ENCODE peak calls at places on chromosomes 3 and 15, in nine cellular contexts. One of them, this sample, is unnamed.

GRCh38 chr3:126866175-126866759 is 116.6 kb upstream of the PLXNA1 start:
- DNase-seq in left cardiac atrium: no peak
- DNase-seq in endothelial cell: no peak
- DNase-seq in endothelial cell of umbilical vein: no peak
- DNase-seq in midbrain: no peak
- DNase-seq in stimulated activated CD4-positive, alpha-beta T cell treated with anti-CD3 and anti-CD28 coated beads, TNF-alpha, amount 100 ng/mL, for 24 hours: no peak
- DNase-seq in GM04504: no peak
- DNase-seq in WTC11: no peak
- DNase-seq in lung: no peak
- DNase-seq in this sample: no peak

GRCh38 chr15:72117448-72117697 is 577 bp downstream of the MYO9A start:
- DNase-seq in WTC11: peak
- DNase-seq in GM04504: peak
- DNase-seq in lung: peak
- DNase-seq in stimulated activated CD4-positive, alpha-beta T cell treated with anti-CD3 and anti-CD28 coated beads, TNF-alpha, amount 100 ng/mL, for 24 hours: peak
- DNase-seq in left cardiac atrium: peak
- DNase-seq in midbrain: peak
- DNase-seq in endothelial cell: peak
- DNase-seq in endothelial cell of umbilical vein: no peak
- DNase-seq in this sample: peak

GRCh38 chr3:14532691-14533456 is 7.3 kb downstream of the GRIP2 start:
- DNase-seq in WTC11: peak
- DNase-seq in left cardiac atrium: peak
- DNase-seq in midbrain: no peak
- DNase-seq in lung: no peak
- DNase-seq in stimulated activated CD4-positive, alpha-beta T cell treated with anti-CD3 and anti-CD28 coated beads, TNF-alpha, amount 100 ng/mL, for 24 hours: no peak
- DNase-seq in endothelial cell of umbilical vein: no peak
- DNase-seq in GM04504: no peak
- DNase-seq in endothelial cell: peak
- DNase-seq in this sample: no peak

GRCh38 chr3:22907796-22908195 is 295.3 kb upstream of the UBE2E2 start:
- DNase-seq in WTC11: no peak
- DNase-seq in left cardiac atrium: no peak
- DNase-seq in lung: no peak
- DNase-seq in GM04504: no peak
- DNase-seq in endothelial cell of umbilical vein: no peak
- DNase-seq in endothelial cell: no peak
- DNase-seq in midbrain: no peak
- DNase-seq in stimulated activated CD4-positive, alpha-beta T cell treated with anti-CD3 and anti-CD28 coated beads, TNF-alpha, amount 100 ng/mL, for 24 hours: no peak
- DNase-seq in this sample: no peak

GRCh38 chr3:98903705-98904481 is 2.4 kb upstream of the DCBLD2 start:
- DNase-seq in lung: no peak
- DNase-seq in WTC11: no peak
- DNase-seq in GM04504: no peak
- DNase-seq in endothelial cell of umbilical vein: no peak
- DNase-seq in midbrain: no peak
- DNase-seq in left cardiac atrium: no peak
- DNase-seq in endothelial cell: no peak
- DNase-seq in stimulated activated CD4-positive, alpha-beta T cell treated with anti-CD3 and anti-CD28 coated beads, TNF-alpha, amount 100 ng/mL, for 24 hours: no peak
- DNase-seq in this sample: no peak

GRCh38 chr3:4351164-4351855 is 48.1 kb downstream of the SETMAR start:
- DNase-seq in midbrain: no peak
- DNase-seq in lung: no peak
- DNase-seq in WTC11: no peak
- DNase-seq in endothelial cell: no peak
- DNase-seq in left cardiac atrium: no peak
- DNase-seq in stimulated activated CD4-positive, alpha-beta T cell treated with anti-CD3 and anti-CD28 coated beads, TNF-alpha, amount 100 ng/mL, for 24 hours: peak
- DNase-seq in endothelial cell of umbilical vein: peak
- DNase-seq in GM04504: no peak
- DNase-seq in this sample: no peak

GRCh38 chr3:123564056-123564455 is 20.8 kb downstream of the HACD2 start:
- DNase-seq in stimulated activated CD4-positive, alpha-beta T cell treated with anti-CD3 and anti-CD28 coated beads, TNF-alpha, amount 100 ng/mL, for 24 hours: no peak
- DNase-seq in midbrain: no peak
- DNase-seq in endothelial cell of umbilical vein: no peak
- DNase-seq in lung: no peak
- DNase-seq in GM04504: no peak
- DNase-seq in endothelial cell: no peak
- DNase-seq in WTC11: no peak
- DNase-seq in left cardiac atrium: no peak
- DNase-seq in this sample: no peak

GRCh38 chr3:121819236-121819635 is 15.6 kb downstream of the IQCB1 start:
- DNase-seq in WTC11: no peak
- DNase-seq in GM04504: no peak
- DNase-seq in left cardiac atrium: no peak
- DNase-seq in midbrain: no peak
- DNase-seq in endothelial cell: no peak
- DNase-seq in endothelial cell of umbilical vein: no peak
- DNase-seq in lung: no peak
- DNase-seq in stimulated activated CD4-positive, alpha-beta T cell treated with anti-CD3 and anti-CD28 coated beads, TNF-alpha, amount 100 ng/mL, for 24 hours: no peak
- DNase-seq in this sample: no peak

GRCh38 chr3:102299125-102299877 is 135.5 kb upstream of the ZPLD1 start:
- DNase-seq in GM04504: no peak
- DNase-seq in stimulated activated CD4-positive, alpha-beta T cell treated with anti-CD3 and anti-CD28 coated beads, TNF-alpha, amount 100 ng/mL, for 24 hours: peak
- DNase-seq in midbrain: no peak
- DNase-seq in left cardiac atrium: no peak
- DNase-seq in lung: no peak
- DNase-seq in WTC11: no peak
- DNase-seq in endothelial cell: no peak
- DNase-seq in endothelial cell of umbilical vein: no peak
- DNase-seq in this sample: no peak

GRCh38 chr3:101870138-101870537 is 20.8 kb downstream of the NFKBIZ start:
- DNase-seq in stimulated activated CD4-positive, alpha-beta T cell treated with anti-CD3 and anti-CD28 coated beads, TNF-alpha, amount 100 ng/mL, for 24 hours: no peak
- DNase-seq in WTC11: no peak
- DNase-seq in lung: no peak
- DNase-seq in endothelial cell: no peak
- DNase-seq in left cardiac atrium: no peak
- DNase-seq in GM04504: no peak
- DNase-seq in endothelial cell of umbilical vein: no peak
- DNase-seq in midbrain: no peak
- DNase-seq in this sample: no peak

GRCh38 chr3:37993811-37994638 is 3.4 kb downstream of the VILL start:
- DNase-seq in lung: peak
- DNase-seq in endothelial cell: peak
- DNase-seq in midbrain: peak
- DNase-seq in endothelial cell of umbilical vein: peak
- DNase-seq in left cardiac atrium: peak
- DNase-seq in WTC11: peak
- DNase-seq in GM04504: peak
- DNase-seq in stimulated activated CD4-positive, alpha-beta T cell treated with anti-CD3 and anti-CD28 coated beads, TNF-alpha, amount 100 ng/mL, for 24 hours: peak
- DNase-seq in this sample: peak

GRCh38 chr15:95176794-95177577 is 945.6 kb downstream of the MCTP2 start:
- DNase-seq in midbrain: no peak
- DNase-seq in WTC11: no peak
- DNase-seq in stimulated activated CD4-positive, alpha-beta T cell treated with anti-CD3 and anti-CD28 coated beads, TNF-alpha, amount 100 ng/mL, for 24 hours: no peak
- DNase-seq in endothelial cell: no peak
- DNase-seq in GM04504: no peak
- DNase-seq in left cardiac atrium: no peak
- DNase-seq in endothelial cell of umbilical vein: peak
- DNase-seq in lung: no peak
- DNase-seq in this sample: no peak

GRCh38 chr3:4834403-4834866 is 144.8 kb upstream of the BHLHE40 start:
- DNase-seq in WTC11: no peak
- DNase-seq in endothelial cell: no peak
- DNase-seq in left cardiac atrium: no peak
- DNase-seq in endothelial cell of umbilical vein: no peak
- DNase-seq in midbrain: no peak
- DNase-seq in lung: no peak
- DNase-seq in stimulated activated CD4-positive, alpha-beta T cell treated with anti-CD3 and anti-CD28 coated beads, TNF-alpha, amount 100 ng/mL, for 24 hours: peak
- DNase-seq in GM04504: no peak
- DNase-seq in this sample: peak

GRCh38 chr15:46894644-46895043 is 822.7 kb upstream of the SEMA6D start:
- DNase-seq in endothelial cell of umbilical vein: no peak
- DNase-seq in stimulated activated CD4-positive, alpha-beta T cell treated with anti-CD3 and anti-CD28 coated beads, TNF-alpha, amount 100 ng/mL, for 24 hours: no peak
- DNase-seq in left cardiac atrium: no peak
- DNase-seq in GM04504: no peak
- DNase-seq in lung: no peak
- DNase-seq in endothelial cell: no peak
- DNase-seq in WTC11: no peak
- DNase-seq in midbrain: no peak
- DNase-seq in this sample: no peak

GRCh38 chr3:73525591-73525990 is 99.2 kb downstream of the PDZRN3 start:
- DNase-seq in stimulated activated CD4-positive, alpha-beta T cell treated with anti-CD3 and anti-CD28 coated beads, TNF-alpha, amount 100 ng/mL, for 24 hours: no peak
- DNase-seq in lung: no peak
- DNase-seq in endothelial cell of umbilical vein: no peak
- DNase-seq in left cardiac atrium: no peak
- DNase-seq in WTC11: no peak
- DNase-seq in midbrain: no peak
- DNase-seq in endothelial cell: no peak
- DNase-seq in GM04504: no peak
- DNase-seq in this sample: no peak

GRCh38 chr3:69764861-69765260 is 25.6 kb downstream of the MITF start:
- DNase-seq in endothelial cell of umbilical vein: no peak
- DNase-seq in midbrain: no peak
- DNase-seq in GM04504: no peak
- DNase-seq in lung: no peak
- DNase-seq in stimulated activated CD4-positive, alpha-beta T cell treated with anti-CD3 and anti-CD28 coated beads, TNF-alpha, amount 100 ng/mL, for 24 hours: no peak
- DNase-seq in left cardiac atrium: no peak
- DNase-seq in endothelial cell: no peak
- DNase-seq in WTC11: no peak
- DNase-seq in this sample: peak

GRCh38 chr3:14791343-14791945 is 27.3 kb upstream of the FGD5 start:
- DNase-seq in lung: no peak
- DNase-seq in midbrain: no peak
- DNase-seq in endothelial cell of umbilical vein: peak
- DNase-seq in GM04504: no peak
- DNase-seq in WTC11: peak
- DNase-seq in endothelial cell: peak
- DNase-seq in stimulated activated CD4-positive, alpha-beta T cell treated with anti-CD3 and anti-CD28 coated beads, TNF-alpha, amount 100 ng/mL, for 24 hours: peak
- DNase-seq in left cardiac atrium: peak
- DNase-seq in this sample: peak

GRCh38 chr15:38558714-38559059 is 5.9 kb downstream of the RASGRP1 start:
- DNase-seq in midbrain: no peak
- DNase-seq in GM04504: no peak
- DNase-seq in endothelial cell of umbilical vein: no peak
- DNase-seq in stimulated activated CD4-positive, alpha-beta T cell treated with anti-CD3 and anti-CD28 coated beads, TNF-alpha, amount 100 ng/mL, for 24 hours: no peak
- DNase-seq in left cardiac atrium: no peak
- DNase-seq in WTC11: no peak
- DNase-seq in endothelial cell: no peak
- DNase-seq in lung: no peak
- DNase-seq in this sample: no peak

GRCh38 chr3:14772533-14773138 is 46.1 kb upstream of the FGD5 start:
- DNase-seq in endothelial cell: no peak
- DNase-seq in WTC11: no peak
- DNase-seq in midbrain: no peak
- DNase-seq in lung: peak
- DNase-seq in left cardiac atrium: no peak
- DNase-seq in GM04504: no peak
- DNase-seq in stimulated activated CD4-positive, alpha-beta T cell treated with anti-CD3 and anti-CD28 coated beads, TNF-alpha, amount 100 ng/mL, for 24 hours: no peak
- DNase-seq in endothelial cell of umbilical vein: no peak
- DNase-seq in this sample: no peak